ENCODE peak calls at places on chromosomes 6 and 20, in four cellular contexts. One of them, this sample, is unnamed.

GRCh38 chr20:53386186-53386681 is 207.4 kb downstream of the ZNF217 start:
- DNase-seq in AG08396: no peak
- DNase-seq in mammary epithelial cell: no peak
- DNase-seq in frontal cortex: no peak
- DNase-seq in this sample: no peak

GRCh38 chr6:79777713-79778579 is 146.8 kb downstream of the SH3BGRL2 start:
- DNase-seq in AG08396: peak
- DNase-seq in frontal cortex: peak
- DNase-seq in mammary epithelial cell: peak
- DNase-seq in this sample: peak

GRCh38 chr6:77879527-77879926 is 226.7 kb downstream of the MEI4 start:
- DNase-seq in AG08396: no peak
- DNase-seq in frontal cortex: no peak
- DNase-seq in mammary epithelial cell: no peak
- DNase-seq in this sample: no peak

GRCh38 chr20:63351811-63352591 is 9.1 kb downstream of the CHRNA4 start:
- DNase-seq in mammary epithelial cell: no peak
- DNase-seq in AG08396: no peak
- DNase-seq in frontal cortex: peak
- DNase-seq in this sample: peak

GRCh38 chr20:50200482-50201104 is 10.0 kb downstream of the CEBPB start:
- DNase-seq in frontal cortex: no peak
- DNase-seq in mammary epithelial cell: no peak
- DNase-seq in AG08396: no peak
- DNase-seq in this sample: no peak

GRCh38 chr20:7694940-7695567 is 245.2 kb downstream of the HAO1 start:
- DNase-seq in AG08396: no peak
- DNase-seq in mammary epithelial cell: no peak
- DNase-seq in frontal cortex: no peak
- DNase-seq in this sample: no peak

GRCh38 chr6:163897030-163897429 is 482.5 kb downstream of the QKI start:
- DNase-seq in mammary epithelial cell: no peak
- DNase-seq in frontal cortex: no peak
- DNase-seq in AG08396: no peak
- DNase-seq in this sample: no peak

GRCh38 chr6:123215211-123215610 is 219.2 kb downstream of the CLVS2 start:
- DNase-seq in mammary epithelial cell: no peak
- DNase-seq in AG08396: no peak
- DNase-seq in frontal cortex: no peak
- DNase-seq in this sample: no peak

GRCh38 chr20:36941403-36941835 is 10.1 kb downstream of the SAMHD1 start:
- DNase-seq in mammary epithelial cell: no peak
- DNase-seq in frontal cortex: no peak
- DNase-seq in AG08396: no peak
- DNase-seq in this sample: no peak

This sample was measured in right cardiac atrium.